ENCODE peak calls at places on chromosomes 11 and 22, in ten cellular contexts. G is LHCN-M2; Y is NCI-H446; P is stimulated activated CD4-positive, alpha-beta T cell treated with anti-CD3 and anti-CD28 coated beads, TNF-alpha, amount 100 ng/mL, for 24 hours; H is tibial nerve; A is NCI-H2029 treated with DMSO at 0.1 percent for 48 hours; L is psoas muscle; Z is HT1080; U is M059J; M is H4. O is an unnamed sample.
A peak's percentile ranks its signal among the peaks of the same experiment; 100 is the strongest.

GRCh38 chr11:134055029-134055428 is 13.8 kb upstream of the JAM3 start:
- DNase-seq in A (no peak), M (no peak), Z (no peak), H (no peak), L (no peak), P (no peak), G (no peak), U (no peak), Y (no peak), O (no peak)

GRCh38 chr11:34086554-34087278 is 18.7 kb upstream of the NAT10 start:
- DNase-seq in H (no peak), Z (no peak), M (no peak), U (peak; percentile 50), L (no peak), Y (no peak), P (no peak), G (peak; percentile 55), A (no peak), O (peak; percentile 43)

GRCh38 chr11:68025047-68025446 is 5.4 kb upstream of the NDUFS8 start:
- DNase-seq in A (no peak), M (peak; percentile 40), L (no peak), U (no peak), Y (no peak), P (no peak), H (no peak), Z (no peak), G (no peak), O (no peak)

GRCh38 chr11:25039165-25039564 is 542.3 kb downstream of the LUZP2 start:
- DNase-seq in Y (no peak), P (no peak), L (no peak), M (no peak), A (no peak), Z (no peak), H (no peak), G (no peak), U (no peak), O (no peak)

GRCh38 chr11:16763746-16764145 is 25.3 kb downstream of the C11orf58 start:
- DNase-seq in Y (no peak), L (no peak), G (no peak), Z (no peak), P (no peak), U (no peak), M (no peak), H (no peak), A (no peak), O (no peak)

GRCh38 chr11:104783241-104783640 is 115.0 kb downstream of the CASP12 start:
- DNase-seq in G (no peak), U (no peak), L (no peak), Y (no peak), P (no peak), A (no peak), M (no peak), H (no peak), Z (no peak), O (no peak)

GRCh38 chr11:46363455-46363920 is 16.2 kb downstream of the DGKZ start:
- DNase-seq in A (no peak), Y (no peak), M (peak; percentile 85), P (no peak), G (peak; percentile 95), Z (peak; percentile 96), H (no peak), U (peak; percentile 96), L (peak; percentile 96), O (peak; percentile 83)

GRCh38 chr11:72838691-72839305 is 24.6 kb downstream of the ATG16L2 start:
- DNase-seq in L (no peak), M (no peak), Y (no peak), G (no peak), A (no peak), Z (peak; percentile 59), H (no peak), P (no peak), U (no peak), O (peak; percentile 85)

GRCh38 chr22:28969401-28970168 is 86.2 kb downstream of the ZNRF3 start:
- DNase-seq in U (peak; percentile 54), Y (no peak), G (no peak), H (no peak), Z (peak; percentile 33), L (no peak), P (no peak), A (no peak), M (no peak), O (no peak)

GRCh38 chr22:40265783-40266182 is 80.5 kb upstream of the ADSL start:
- DNase-seq in Y (no peak), L (no peak), M (no peak), P (no peak), Z (peak; percentile 64), A (no peak), H (no peak), U (peak; percentile 3), G (no peak), O (no peak)

GRCh38 chr11:16607675-16608644 is 130.5 kb upstream of the C11orf58 start:
- DNase-seq in U (peak; percentile 14), H (peak; percentile 69), Z (peak; percentile 61), L (peak; percentile 85), P (no peak), G (peak; percentile 0), Y (peak; percentile 59), A (no peak), M (peak; percentile 67), O (peak; percentile 88)

GRCh38 chr22:39097098-39098020 is at the start of gene APOBEC3H:
- DNase-seq in Y (no peak), G (peak; percentile 51), P (no peak), L (peak; percentile 44), Z (peak; percentile 46), M (peak; percentile 43), U (peak; percentile 54), H (no peak), A (no peak), O (peak; percentile 91)

GRCh38 chr11:77557553-77557952 is 32.2 kb upstream of the AQP11 start:
- DNase-seq in Z (peak; percentile 20), L (no peak), G (peak; percentile 48), H (no peak), A (no peak), M (no peak), P (no peak), U (peak; percentile 42), Y (no peak), O (no peak)

GRCh38 chr22:18024276-18024939 is at the start of gene MICAL3:
- DNase-seq in L (peak; percentile 79), G (peak; percentile 54), Z (peak; percentile 61), P (peak; percentile 32), Y (no peak), A (no peak), M (no peak), U (peak; percentile 61), H (no peak), O (peak; percentile 68)

GRCh38 chr11:61699737-61700160 is 19.6 kb downstream of the DAGLA start:
- DNase-seq in Z (no peak), G (no peak), L (peak; percentile 76), P (no peak), A (peak; percentile 72), Y (no peak), U (no peak), M (no peak), H (no peak), O (no peak)

GRCh38 chr22:40666151-40666848 is 13.0 kb upstream of the MCHR1 start:
- DNase-seq in Y (peak; percentile 69), H (no peak), M (no peak), U (peak; percentile 77), P (no peak), Z (no peak), L (no peak), A (no peak), G (no peak), O (no peak)

GRCh38 chr22:47775191-47775590 is 1012.7 kb downstream of the TBC1D22A start:
- DNase-seq in H (no peak), Z (no peak), A (no peak), G (no peak), M (no peak), P (no peak), Y (no peak), U (no peak), L (no peak), O (no peak)

O was measured in mammary epithelial cell.